ENCODE peak calls at places on chromosome 19, in ten cellular contexts. One of them, this sample, is unnamed.
A peak's percentile ranks its signal among the peaks of the same experiment; 100 is the strongest.

GRCh38 chr19:940591-941291 is 14.9 kb downstream of the ARID3A start:
- DNase-seq in dorsolateral prefrontal cortex: peak; percentile 65
- DNase-seq in choroid plexus epithelial cell: peak; percentile 57
- DNase-seq in thoracic aorta: peak; percentile 57
- DNase-seq in fibroblast of lung: peak; percentile 65
- DNase-seq in brain microvascular endothelial cell: no peak
- DNase-seq in transverse colon: peak; percentile 86
- DNase-seq in tibial nerve: peak; percentile 55
- DNase-seq in upper lobe of right lung: peak; percentile 90
- DNase-seq in NB4: no peak
- DNase-seq in this sample: peak; percentile 36

GRCh38 chr19:7932276-7932929 is 6.5 kb upstream of the CTXN1 start:
- DNase-seq in tibial nerve: no peak
- DNase-seq in brain microvascular endothelial cell: no peak
- DNase-seq in upper lobe of right lung: no peak
- DNase-seq in NB4: no peak
- DNase-seq in transverse colon: no peak
- DNase-seq in dorsolateral prefrontal cortex: no peak
- DNase-seq in choroid plexus epithelial cell: no peak
- DNase-seq in thoracic aorta: no peak
- DNase-seq in fibroblast of lung: no peak
- DNase-seq in this sample: no peak

GRCh38 chr19:39211731-39212376 is 7.8 kb upstream of the SYCN start:
- DNase-seq in upper lobe of right lung: no peak
- DNase-seq in tibial nerve: no peak
- DNase-seq in transverse colon: no peak
- DNase-seq in choroid plexus epithelial cell: no peak
- DNase-seq in thoracic aorta: no peak
- DNase-seq in fibroblast of lung: no peak
- DNase-seq in brain microvascular endothelial cell: peak; percentile 2
- DNase-seq in NB4: no peak
- DNase-seq in dorsolateral prefrontal cortex: no peak
- DNase-seq in this sample: no peak

GRCh38 chr19:5828661-5829566 is 10.6 kb downstream of the FUT6 start:
- DNase-seq in dorsolateral prefrontal cortex: no peak
- DNase-seq in choroid plexus epithelial cell: peak; percentile 36
- DNase-seq in upper lobe of right lung: no peak
- DNase-seq in brain microvascular endothelial cell: no peak
- DNase-seq in transverse colon: peak; percentile 58
- DNase-seq in NB4: peak; percentile 64
- DNase-seq in fibroblast of lung: no peak
- DNase-seq in thoracic aorta: no peak
- DNase-seq in tibial nerve: no peak
- DNase-seq in this sample: no peak

GRCh38 chr19:44757057-44757734 is 8.7 kb downstream of the BCL3 start:
- DNase-seq in upper lobe of right lung: peak; percentile 75
- DNase-seq in tibial nerve: peak; percentile 61
- DNase-seq in transverse colon: peak; percentile 48
- DNase-seq in NB4: no peak
- DNase-seq in fibroblast of lung: peak; percentile 79
- DNase-seq in brain microvascular endothelial cell: no peak
- DNase-seq in thoracic aorta: peak; percentile 47
- DNase-seq in dorsolateral prefrontal cortex: no peak
- DNase-seq in choroid plexus epithelial cell: peak; percentile 87
- DNase-seq in this sample: peak; percentile 93

GRCh38 chr19:39070888-39071287 is 13.3 kb upstream of the ACP7 start:
- DNase-seq in tibial nerve: no peak
- DNase-seq in brain microvascular endothelial cell: peak; percentile 29
- DNase-seq in transverse colon: no peak
- DNase-seq in choroid plexus epithelial cell: peak; percentile 49
- DNase-seq in dorsolateral prefrontal cortex: no peak
- DNase-seq in fibroblast of lung: peak; percentile 18
- DNase-seq in thoracic aorta: no peak
- DNase-seq in upper lobe of right lung: no peak
- DNase-seq in NB4: no peak
- DNase-seq in this sample: no peak

GRCh38 chr19:54364775-54365257 is at the start of gene LAIR1:
- DNase-seq in brain microvascular endothelial cell: no peak
- DNase-seq in tibial nerve: peak; percentile 42
- DNase-seq in choroid plexus epithelial cell: no peak
- DNase-seq in NB4: peak; percentile 91
- DNase-seq in thoracic aorta: no peak
- DNase-seq in transverse colon: peak; percentile 51
- DNase-seq in upper lobe of right lung: peak; percentile 76
- DNase-seq in dorsolateral prefrontal cortex: no peak
- DNase-seq in fibroblast of lung: no peak
- DNase-seq in this sample: no peak

GRCh38 chr19:927044-927706 is 1.3 kb downstream of the ARID3A start:
- DNase-seq in choroid plexus epithelial cell: peak; percentile 64
- DNase-seq in thoracic aorta: no peak
- DNase-seq in fibroblast of lung: no peak
- DNase-seq in upper lobe of right lung: peak; percentile 93
- DNase-seq in dorsolateral prefrontal cortex: no peak
- DNase-seq in tibial nerve: peak; percentile 71
- DNase-seq in NB4: peak; percentile 88
- DNase-seq in brain microvascular endothelial cell: no peak
- DNase-seq in transverse colon: peak; percentile 62
- DNase-seq in this sample: peak; percentile 61

GRCh38 chr19:3206216-3206953 is 18.1 kb upstream of the CELF5 start:
- DNase-seq in NB4: no peak
- DNase-seq in brain microvascular endothelial cell: no peak
- DNase-seq in choroid plexus epithelial cell: no peak
- DNase-seq in fibroblast of lung: no peak
- DNase-seq in upper lobe of right lung: no peak
- DNase-seq in thoracic aorta: no peak
- DNase-seq in dorsolateral prefrontal cortex: no peak
- DNase-seq in tibial nerve: no peak
- DNase-seq in transverse colon: no peak
- DNase-seq in this sample: no peak

GRCh38 chr19:53112286-53112685 is 9.1 kb upstream of the ZNF160 start:
- DNase-seq in choroid plexus epithelial cell: peak; percentile 23
- DNase-seq in upper lobe of right lung: no peak
- DNase-seq in dorsolateral prefrontal cortex: no peak
- DNase-seq in thoracic aorta: no peak
- DNase-seq in transverse colon: no peak
- DNase-seq in brain microvascular endothelial cell: peak; percentile 42
- DNase-seq in NB4: peak; percentile 6
- DNase-seq in fibroblast of lung: peak; percentile 34
- DNase-seq in tibial nerve: no peak
- DNase-seq in this sample: peak; percentile 15

GRCh38 chr19:2223959-2224358 is 12.2 kb downstream of the PLEKHJ1 start:
- DNase-seq in tibial nerve: no peak
- DNase-seq in dorsolateral prefrontal cortex: no peak
- DNase-seq in upper lobe of right lung: no peak
- DNase-seq in fibroblast of lung: no peak
- DNase-seq in NB4: peak; percentile 33
- DNase-seq in transverse colon: no peak
- DNase-seq in brain microvascular endothelial cell: no peak
- DNase-seq in thoracic aorta: no peak
- DNase-seq in choroid plexus epithelial cell: no peak
- DNase-seq in this sample: no peak

GRCh38 chr19:4508698-4509097 is 9.6 kb downstream of the PLIN4 start:
- DNase-seq in tibial nerve: no peak
- DNase-seq in upper lobe of right lung: no peak
- DNase-seq in thoracic aorta: no peak
- DNase-seq in fibroblast of lung: no peak
- DNase-seq in brain microvascular endothelial cell: no peak
- DNase-seq in dorsolateral prefrontal cortex: no peak
- DNase-seq in transverse colon: no peak
- DNase-seq in NB4: no peak
- DNase-seq in choroid plexus epithelial cell: no peak
- DNase-seq in this sample: no peak

GRCh38 chr19:4523306-4524110 is 5.2 kb upstream of the PLIN4 start:
- DNase-seq in transverse colon: peak; percentile 59
- DNase-seq in dorsolateral prefrontal cortex: no peak
- DNase-seq in upper lobe of right lung: peak; percentile 83
- DNase-seq in tibial nerve: peak; percentile 24
- DNase-seq in thoracic aorta: no peak
- DNase-seq in NB4: peak; percentile 38
- DNase-seq in choroid plexus epithelial cell: peak; percentile 45
- DNase-seq in fibroblast of lung: peak; percentile 12
- DNase-seq in brain microvascular endothelial cell: no peak
- DNase-seq in this sample: peak; percentile 54

GRCh38 chr19:54325194-54325621 is 12.2 kb upstream of the LILRA5 start:
- DNase-seq in fibroblast of lung: no peak
- DNase-seq in tibial nerve: peak; percentile 59
- DNase-seq in brain microvascular endothelial cell: peak; percentile 31
- DNase-seq in thoracic aorta: no peak
- DNase-seq in transverse colon: no peak
- DNase-seq in dorsolateral prefrontal cortex: no peak
- DNase-seq in upper lobe of right lung: peak; percentile 34
- DNase-seq in choroid plexus epithelial cell: peak; percentile 62
- DNase-seq in NB4: peak; percentile 60
- DNase-seq in this sample: peak; percentile 48

GRCh38 chr19:47729799-47730520 is 15.4 kb upstream of the NOP53 start:
- DNase-seq in tibial nerve: peak; percentile 56
- DNase-seq in upper lobe of right lung: peak; percentile 94
- DNase-seq in transverse colon: peak; percentile 39
- DNase-seq in brain microvascular endothelial cell: no peak
- DNase-seq in fibroblast of lung: peak; percentile 46
- DNase-seq in NB4: peak; percentile 85
- DNase-seq in thoracic aorta: no peak
- DNase-seq in dorsolateral prefrontal cortex: no peak
- DNase-seq in choroid plexus epithelial cell: no peak
- DNase-seq in this sample: no peak
- H3K4me3 ChIP-seq in tibial nerve: no peak overlapping the region
- H3K4me3 ChIP-seq in upper lobe of right lung: peak overlapping the region; percentile 43
- H3K4me3 ChIP-seq in transverse colon: no peak overlapping the region
- H3K4me3 ChIP-seq in brain microvascular endothelial cell: no peak overlapping the region
- H3K4me3 ChIP-seq in fibroblast of lung: no peak overlapping the region
- H3K4me3 ChIP-seq in NB4: no peak overlapping the region
- H3K4me3 ChIP-seq in thoracic aorta: peak overlapping the region; percentile 72
- H3K4me3 ChIP-seq in dorsolateral prefrontal cortex: peak overlapping the region; percentile 41
- H3K4me3 ChIP-seq in choroid plexus epithelial cell: no peak overlapping the region
- H3K4me3 ChIP-seq in this sample: peak overlapping the region; percentile 18

GRCh38 chr19:35220315-35220921 is 8.1 kb downstream of the FAM187B start:
- DNase-seq in dorsolateral prefrontal cortex: no peak
- DNase-seq in tibial nerve: no peak
- DNase-seq in fibroblast of lung: no peak
- DNase-seq in upper lobe of right lung: no peak
- DNase-seq in transverse colon: no peak
- DNase-seq in choroid plexus epithelial cell: no peak
- DNase-seq in thoracic aorta: no peak
- DNase-seq in brain microvascular endothelial cell: no peak
- DNase-seq in NB4: no peak
- DNase-seq in this sample: peak; percentile 67
- TF ChIP-seq CTCF in dorsolateral prefrontal cortex: no peak
- TF ChIP-seq CTCF in tibial nerve: no peak
- TF ChIP-seq CTCF in fibroblast of lung: no peak
- TF ChIP-seq CTCF in upper lobe of right lung: no peak
- TF ChIP-seq CTCF in transverse colon: no peak
- TF ChIP-seq CTCF in choroid plexus epithelial cell: no peak
- TF ChIP-seq CTCF in thoracic aorta: no peak
- TF ChIP-seq CTCF in brain microvascular endothelial cell: no peak
- TF ChIP-seq CTCF in NB4: no peak
- TF ChIP-seq CTCF in this sample: no peak

DNA sequence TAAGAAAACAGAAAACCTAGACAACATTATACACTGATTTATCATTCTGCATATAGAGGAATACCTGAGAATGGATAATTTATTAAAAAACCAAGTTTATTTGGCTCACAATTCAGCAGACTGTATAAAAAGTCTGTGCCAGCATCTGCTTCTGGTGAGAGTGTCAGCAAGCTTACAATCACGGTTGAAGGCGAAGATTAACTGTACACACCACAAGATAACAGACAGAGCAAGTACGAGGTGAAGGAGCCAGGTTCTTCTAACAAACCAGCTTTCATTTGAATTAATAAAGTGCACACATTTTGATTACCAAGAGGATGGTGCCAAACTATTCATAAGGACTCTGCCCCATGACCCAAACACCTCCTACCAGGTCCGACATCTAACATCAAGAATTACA is 28.8 kb downstream of the ZNF91 start:
- DNase-seq in brain microvascular endothelial cell: no peak
- DNase-seq in thoracic aorta: no peak
- DNase-seq in tibial nerve: no peak
- DNase-seq in fibroblast of lung: no peak
- DNase-seq in upper lobe of right lung: no peak
- DNase-seq in dorsolateral prefrontal cortex: no peak
- DNase-seq in NB4: no peak
- DNase-seq in transverse colon: no peak
- DNase-seq in choroid plexus epithelial cell: no peak
- DNase-seq in this sample: no peak
- H3K4me3 ChIP-seq in brain microvascular endothelial cell: no peak overlapping the region
- H3K4me3 ChIP-seq in thoracic aorta: no peak overlapping the region
- H3K4me3 ChIP-seq in tibial nerve: no peak overlapping the region
- H3K4me3 ChIP-seq in fibroblast of lung: no peak overlapping the region
- H3K4me3 ChIP-seq in upper lobe of right lung: no peak overlapping the region
- H3K4me3 ChIP-seq in dorsolateral prefrontal cortex: no peak overlapping the region
- H3K4me3 ChIP-seq in NB4: no peak overlapping the region
- H3K4me3 ChIP-seq in transverse colon: no peak overlapping the region
- H3K4me3 ChIP-seq in choroid plexus epithelial cell: no peak overlapping the region
- H3K4me3 ChIP-seq in this sample: no peak overlapping the region

GRCh38 chr19:18230941-18231734 is 4.9 kb upstream of the PDE4C start:
- DNase-seq in dorsolateral prefrontal cortex: no peak
- DNase-seq in fibroblast of lung: no peak
- DNase-seq in NB4: no peak
- DNase-seq in thoracic aorta: no peak
- DNase-seq in brain microvascular endothelial cell: peak; percentile 14
- DNase-seq in upper lobe of right lung: no peak
- DNase-seq in tibial nerve: no peak
- DNase-seq in choroid plexus epithelial cell: peak; percentile 53
- DNase-seq in transverse colon: no peak
- DNase-seq in this sample: no peak

GRCh38 chr19:18227781-18228271 is 1.6 kb upstream of the PDE4C start:
- DNase-seq in upper lobe of right lung: no peak
- DNase-seq in transverse colon: no peak
- DNase-seq in fibroblast of lung: no peak
- DNase-seq in thoracic aorta: no peak
- DNase-seq in NB4: no peak
- DNase-seq in choroid plexus epithelial cell: no peak
- DNase-seq in tibial nerve: no peak
- DNase-seq in brain microvascular endothelial cell: no peak
- DNase-seq in dorsolateral prefrontal cortex: no peak
- DNase-seq in this sample: no peak

GRCh38 chr19:18229915-18230314 is 3.7 kb upstream of the PDE4C start:
- DNase-seq in fibroblast of lung: no peak
- DNase-seq in tibial nerve: no peak
- DNase-seq in choroid plexus epithelial cell: no peak
- DNase-seq in thoracic aorta: no peak
- DNase-seq in transverse colon: no peak
- DNase-seq in NB4: no peak
- DNase-seq in dorsolateral prefrontal cortex: no peak
- DNase-seq in brain microvascular endothelial cell: no peak
- DNase-seq in upper lobe of right lung: no peak
- DNase-seq in this sample: no peak

GRCh38 chr19:18231775-18232174 is 5.5 kb upstream of the PDE4C start:
- DNase-seq in choroid plexus epithelial cell: no peak
- DNase-seq in transverse colon: no peak
- DNase-seq in NB4: peak; percentile 83
- DNase-seq in upper lobe of right lung: no peak
- DNase-seq in fibroblast of lung: no peak
- DNase-seq in dorsolateral prefrontal cortex: no peak
- DNase-seq in tibial nerve: no peak
- DNase-seq in thoracic aorta: no peak
- DNase-seq in brain microvascular endothelial cell: no peak
- DNase-seq in this sample: no peak

DNA sequence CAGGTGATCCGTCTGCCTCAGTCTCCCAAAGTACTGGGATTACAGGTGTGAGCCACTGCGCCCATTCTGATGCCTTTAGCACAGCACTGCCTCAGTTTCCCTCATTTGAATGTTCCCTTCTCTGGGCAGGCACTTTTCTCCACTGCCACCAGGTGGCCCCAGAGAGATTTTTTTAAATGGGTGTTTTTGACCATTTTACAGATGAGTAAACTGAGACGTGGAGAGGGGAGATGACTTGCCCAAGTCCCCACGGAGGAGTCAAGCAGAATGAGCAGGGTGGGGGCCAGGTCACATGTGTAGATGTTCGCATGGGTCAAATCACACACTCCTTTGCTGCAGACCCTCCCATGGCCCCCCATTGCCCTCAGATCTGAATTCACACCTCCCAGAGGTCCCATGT is 3.2 kb upstream of the PDE4C start:
- DNase-seq in NB4: no peak
- DNase-seq in choroid plexus epithelial cell: no peak
- DNase-seq in brain microvascular endothelial cell: no peak
- DNase-seq in transverse colon: no peak
- DNase-seq in upper lobe of right lung: no peak
- DNase-seq in thoracic aorta: no peak
- DNase-seq in tibial nerve: no peak
- DNase-seq in dorsolateral prefrontal cortex: no peak
- DNase-seq in fibroblast of lung: no peak
- DNase-seq in this sample: no peak
- TF ChIP-seq CTCF in NB4: peak; percentile 41
- TF ChIP-seq CTCF in choroid plexus epithelial cell: peak; percentile 69
- TF ChIP-seq CTCF in brain microvascular endothelial cell: peak; percentile 63
- TF ChIP-seq CTCF in transverse colon: peak; percentile 33
- TF ChIP-seq CTCF in upper lobe of right lung: peak; percentile 45
- TF ChIP-seq CTCF in thoracic aorta: peak; percentile 32
- TF ChIP-seq CTCF in tibial nerve: peak; percentile 9
- TF ChIP-seq CTCF in dorsolateral prefrontal cortex: peak; percentile 31
- TF ChIP-seq CTCF in fibroblast of lung: peak; percentile 33
- TF ChIP-seq CTCF in this sample: peak; percentile 65

This sample was measured in cardiac fibroblast.